ENCODE peak calls at places on chromosomes 2 and 18, in five cellular contexts. W is progenitor cell of endocrine pancreas, V is coronary artery, P is upper lobe of right lung, N is fibroblast of pulmonary artery. Y is an unnamed sample.

GRCh38 chr2:79087785-79088364 is at the start of gene REG1B:
- DNase-seq in P (no peak), W (no peak), N (no peak), V (no peak), Y (no peak)

GRCh38 chr2:206105541-206105940 is 19.6 kb upstream of the INO80D start:
- DNase-seq in N (no peak), P (no peak), W (no peak), V (no peak), Y (no peak)

GRCh38 chr18:48833701-48834394 is 116.9 kb downstream of the SMAD7 start:
- DNase-seq in N (peak), P (peak), W (no peak), V (peak), Y (peak)

GRCh38 chr2:162233197-162233596 is 10.0 kb downstream of the FAP start:
- DNase-seq in V (no peak), W (no peak), P (no peak), N (peak), Y (no peak)

GRCh38 chr2:129748250-129748649 is 231.2 kb upstream of the RAB6C start:
- DNase-seq in P (no peak), V (no peak), W (no peak), N (no peak), Y (no peak)

GRCh38 chr2:233354971-233355574 is 779 bp downstream of the DGKD start:
- DNase-seq in V (no peak), W (no peak), N (peak), P (peak), Y (peak)

GRCh38 chr2:157254041-157254440 is 3.5 kb upstream of the GALNT5 start:
- DNase-seq in V (no peak), P (no peak), N (no peak), W (no peak), Y (no peak)

GRCh38 chr2:74864728-74865722 is 31.1 kb downstream of the HK2 start:
- DNase-seq in N (peak), P (peak), W (no peak), V (no peak), Y (no peak)

GRCh38 chr2:45024600-45025291 is 15.5 kb upstream of the SIX2 start:
- DNase-seq in V (peak), N (peak), P (no peak), W (no peak), Y (no peak)

GRCh38 chr2:105769504-105769903 is 24.8 kb downstream of the NCK2 start:
- DNase-seq in P (no peak), N (no peak), W (no peak), V (no peak), Y (peak)

GRCh38 chr2:37558622-37559021 is 112.8 kb downstream of the CDC42EP3 start:
- DNase-seq in V (no peak), N (no peak), P (no peak), W (no peak), Y (no peak)

GRCh38 chr2:100554788-100555407 is 7.9 kb upstream of the PDCL3 start:
- DNase-seq in N (no peak), W (no peak), P (peak), V (no peak), Y (no peak)

GRCh38 chr2:100524331-100524730 is 38.5 kb upstream of the PDCL3 start:
- DNase-seq in W (no peak), N (no peak), P (no peak), V (no peak), Y (no peak)

GRCh38 chr2:157257312-157258252 is at the start of gene GALNT5:
- DNase-seq in W (no peak), P (peak), N (peak), V (no peak), Y (no peak)

GRCh38 chr2:128715360-128715759 is 396.7 kb upstream of the HS6ST1 start:
- DNase-seq in P (no peak), W (no peak), N (no peak), V (peak), Y (no peak)

GRCh38 chr2:68436270-68436669 is 30.8 kb downstream of the FBXO48 start:
- DNase-seq in N (peak), V (no peak), P (no peak), W (no peak), Y (no peak)

GRCh38 chr18:36456622-36457021 is 159.1 kb downstream of the FHOD3 start:
- DNase-seq in V (no peak), P (no peak), N (no peak), W (no peak), Y (no peak)

GRCh38 chr2:181239400-181239799 is 217.8 kb upstream of the ITGA4 start:
- DNase-seq in V (no peak), P (no peak), N (peak), W (no peak), Y (no peak)

GRCh38 chr2:232672581-232672980 is 24.6 kb upstream of the GIGYF2 start:
- DNase-seq in P (no peak), N (no peak), W (no peak), V (no peak), Y (no peak)

GRCh38 chr2:204570449-204570848 is 25.2 kb downstream of the PARD3B start:
- DNase-seq in P (no peak), V (no peak), N (no peak), W (no peak), Y (no peak)

GRCh38 chr2:3319134-3319533 is 58.5 kb downstream of the EIPR1 start:
- DNase-seq in W (no peak), N (no peak), V (no peak), P (no peak), Y (no peak)

GRCh38 chr2:68466361-68466777 is 725 bp downstream of the FBXO48 start:
- DNase-seq in P (no peak), W (no peak), V (no peak), N (peak), Y (no peak)

GRCh38 chr18:50131591-50131990 is 63.4 kb downstream of the MYO5B start:
- DNase-seq in W (no peak), V (no peak), N (no peak), P (no peak), Y (no peak)

GRCh38 chr2:234172066-234172465 is 121.6 kb downstream of the SPP2 start:
- DNase-seq in N (peak), W (no peak), V (no peak), P (no peak), Y (no peak)

GRCh38 chr2:190121971-190122370 is 59.4 kb upstream of the MSTN start:
- DNase-seq in P (no peak), V (no peak), W (no peak), N (peak), Y (no peak)

GRCh38 chr2:238093181-238094140 is 6.7 kb upstream of the ESPNL start:
- DNase-seq in P (no peak), V (no peak), W (no peak), N (no peak), Y (no peak)

GRCh38 chr2:111173856-111174255 is 53.1 kb downstream of the BCL2L11 start:
- DNase-seq in W (no peak), V (no peak), N (no peak), P (no peak), Y (no peak)

GRCh38 chr18:49464718-49465598 is 4.5 kb upstream of the DYM start:
- DNase-seq in W (no peak), V (no peak), N (peak), P (no peak), Y (no peak)

GRCh38 chr2:128612628-128613027 is 294.0 kb upstream of the HS6ST1 start:
- DNase-seq in P (peak), W (no peak), N (no peak), V (no peak), Y (no peak)

GRCh38 chr18:42274488-42275137 is 319.6 kb downstream of the PIK3C3 start:
- DNase-seq in W (no peak), P (no peak), N (peak), V (no peak), Y (no peak)

GRCh38 chr2:215059724-215060123 is 78.7 kb downstream of the ABCA12 start:
- DNase-seq in W (no peak), P (no peak), N (peak), V (no peak), Y (no peak)

GRCh38 chr2:238053195-238053776 is 7.5 kb upstream of the SCLY start:
- DNase-seq in W (no peak), N (no peak), V (no peak), P (no peak), Y (no peak)

GRCh38 chr2:99066075-99066557 is 75.4 kb upstream of the C2orf15 start:
- DNase-seq in P (no peak), V (no peak), W (no peak), N (peak), Y (no peak)

GRCh38 chr18:5164903-5165302 is 32.2 kb downstream of the AKAIN1 start:
- DNase-seq in P (no peak), W (no peak), N (no peak), V (no peak), Y (no peak)

GRCh38 chr18:5159080-5159479 is 38.0 kb downstream of the AKAIN1 start:
- DNase-seq in V (no peak), N (no peak), W (no peak), P (no peak), Y (no peak)

GRCh38 chr18:5158587-5158986 is 38.5 kb downstream of the AKAIN1 start:
- DNase-seq in P (no peak), W (no peak), V (no peak), N (no peak), Y (no peak)

GRCh38 chr18:5158171-5158570 is 38.9 kb downstream of the AKAIN1 start:
- DNase-seq in W (no peak), V (no peak), N (no peak), P (no peak), Y (no peak)

GRCh38 chr18:5162111-5162510 is 34.9 kb downstream of the AKAIN1 start:
- DNase-seq in V (no peak), W (no peak), N (no peak), P (no peak), Y (no peak)
- TF ChIP-seq CTCF in V (no peak), W (no peak), N (no peak), P (no peak), Y (no peak)

GRCh38 chr2:134021830-134022524 is 231.9 kb upstream of the MGAT5 start:
- DNase-seq in W (no peak), N (no peak), V (no peak), P (no peak), Y (no peak)
- TF ChIP-seq CTCF in W (no peak), N (no peak), V (no peak), P (no peak), Y (no peak)

DNA sequence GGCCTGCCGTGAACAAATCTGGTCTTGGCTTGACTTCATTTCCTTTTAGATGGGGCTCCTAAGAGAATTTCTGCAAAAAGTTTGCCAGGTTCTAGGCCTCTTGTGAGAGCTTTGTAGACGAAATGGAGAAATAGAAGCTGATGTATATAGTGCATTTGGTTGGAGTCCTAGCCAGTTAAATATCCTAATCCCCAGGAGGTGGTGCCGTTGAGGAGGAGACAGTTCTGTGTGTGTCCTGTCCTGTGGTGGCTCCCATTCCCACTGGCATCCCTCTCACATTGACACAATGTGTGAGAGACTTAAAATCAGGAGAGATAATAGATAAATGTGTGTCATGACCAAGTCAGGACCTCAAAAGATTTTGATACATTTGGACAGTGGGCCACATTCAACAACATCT is 34.6 kb upstream of the DNER start:
- DNase-seq in V (no peak), N (no peak), P (no peak), W (no peak), Y (no peak)
- TF ChIP-seq CTCF in V (no peak), N (no peak), P (no peak), W (no peak), Y (no peak)

GRCh38 chr18:13800505-13801259 is 23.3 kb upstream of the MC5R start:
- DNase-seq in V (no peak), P (peak), N (peak), W (peak), Y (peak)
- TF ChIP-seq CTCF in V (no peak), P (peak), N (peak), W (peak), Y (no peak)

DNA sequence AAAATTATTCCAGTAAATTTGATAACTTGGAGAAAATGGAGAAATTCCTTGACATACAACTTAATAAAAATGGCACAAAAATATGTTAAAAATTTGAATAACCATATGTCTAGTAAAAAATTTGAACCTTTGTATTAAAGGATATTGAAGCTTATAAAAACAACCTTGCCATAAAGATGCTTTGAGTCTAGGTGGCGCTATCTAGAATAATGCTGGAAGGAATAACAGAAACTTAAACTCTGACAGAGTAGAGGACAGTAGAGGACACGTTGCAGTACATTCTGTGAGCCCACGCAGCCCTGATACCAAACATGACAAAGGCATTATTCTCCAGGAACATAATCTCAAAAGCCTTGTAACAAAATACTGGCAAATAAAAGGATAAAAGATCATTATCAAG is 44.7 kb upstream of the ALKAL2 start:
- DNase-seq in W (no peak), V (no peak), P (no peak), N (no peak), Y (no peak)
- TF ChIP-seq CTCF in W (peak), V (no peak), P (no peak), N (no peak), Y (no peak)

GRCh38 chr2:154533300-154533940 is 165.1 kb upstream of the KCNJ3 start:
- DNase-seq in V (no peak), W (no peak), N (no peak), P (no peak), Y (no peak)
- TF ChIP-seq CTCF in V (no peak), W (no peak), N (no peak), P (no peak), Y (no peak)